ENCODE peak calls at places on chromosome X, in five cellular contexts. F is progenitor cell of endocrine pancreas, T is iris pigment epithelial cell, W is NCI-H1105, S is ACHN. K is an unnamed sample.

GRCh38 chrX:387729-388128 is 1.0 kb upstream of the PPP2R3B start:
- DNase-seq in F (no peak), T (no peak), W (no peak), S (no peak), K (no peak)

GRCh38 chrX:3161686-3162085 is 120.4 kb downstream of the ARSF start:
- DNase-seq in F (no peak), T (peak), W (no peak), S (no peak), K (no peak)

GRCh38 chrX:123993326-123993725 is 31.8 kb downstream of the STAG2 start:
- DNase-seq in F (no peak), T (peak), W (no peak), S (peak), K (no peak)

GRCh38 chrX:69551421-69552009 is 47.4 kb downstream of the NALF2 start:
- DNase-seq in F (no peak), T (no peak), W (no peak), S (no peak), K (no peak)

GRCh38 chrX:69314436-69315348 is 149.4 kb upstream of the PJA1 start:
- DNase-seq in F (no peak), T (no peak), W (no peak), S (no peak), K (no peak)

GRCh38 chrX:46617906-46618305 is 44.3 kb downstream of the CHST7 start:
- DNase-seq in F (no peak), T (no peak), W (no peak), S (no peak), K (no peak)

GRCh38 chrX:80807606-80808159 is 2.0 kb downstream of the BRWD3 start:
- DNase-seq in F (no peak), T (peak), W (no peak), S (no peak), K (no peak)

GRCh38 chrX:70878925-70879324 is 29.6 kb downstream of the TEX11 start:
- DNase-seq in F (no peak), T (no peak), W (no peak), S (no peak), K (no peak)

GRCh38 chrX:40086569-40087335 is 11.0 kb downstream of the BCOR start:
- DNase-seq in F (no peak), T (no peak), W (no peak), S (no peak), K (peak)

GRCh38 chrX:77977518-77977917 is 8.1 kb upstream of the PGAM4 start:
- DNase-seq in F (no peak), T (no peak), W (no peak), S (no peak), K (no peak)

GRCh38 chrX:41960142-41960541 is 36.8 kb upstream of the CASK start:
- DNase-seq in F (no peak), T (no peak), W (no peak), S (no peak), K (no peak)

GRCh38 chrX:16882188-16882587 is 12.0 kb upstream of the RBBP7 start:
- DNase-seq in F (no peak), T (peak), W (no peak), S (peak), K (no peak)

GRCh38 chrX:50147972-50148371 is 52.8 kb downstream of the AKAP4 start:
- DNase-seq in F (no peak), T (no peak), W (no peak), S (no peak), K (no peak)

GRCh38 chrX:129719931-129720520 is 18.8 kb upstream of the XPNPEP2 start:
- DNase-seq in F (no peak), T (no peak), W (no peak), S (no peak), K (no peak)

GRCh38 chrX:71098302-71098701 is 2.7 kb downstream of the FOXO4 start:
- DNase-seq in F (no peak), T (peak), W (no peak), S (peak), K (peak)

GRCh38 chrX:39065051-39065871 is 264.0 kb downstream of the MID1IP1 start:
- DNase-seq in F (no peak), T (no peak), W (peak), S (no peak), K (no peak)

GRCh38 chrX:107355533-107355932 is 93.9 kb upstream of the FRMPD3 start:
- DNase-seq in F (no peak), T (no peak), W (no peak), S (no peak), K (no peak)

GRCh38 chrX:124338733-124339514 is 6.5 kb downstream of the TEX13D start:
- DNase-seq in F (no peak), T (no peak), W (no peak), S (no peak), K (no peak)

GRCh38 chrX:23382572-23382971 is 47.9 kb downstream of the PTCHD1 start:
- DNase-seq in F (no peak), T (no peak), W (no peak), S (no peak), K (no peak)

GRCh38 chrX:106168107-106168506 is at the start of gene PWWP3B:
- DNase-seq in F (no peak), T (peak), W (peak), S (peak), K (peak)

GRCh38 chrX:78314561-78314960 is 12.8 kb downstream of the CYSLTR1 start:
- DNase-seq in F (no peak), T (no peak), W (no peak), S (no peak), K (no peak)

GRCh38 chrX:21438792-21439191 is 64.6 kb downstream of the CNKSR2 start:
- DNase-seq in F (no peak), T (no peak), W (no peak), S (no peak), K (no peak)

GRCh38 chrX:150219374-150220185 is 143.5 kb upstream of the MAMLD1 start:
- DNase-seq in F (no peak), T (no peak), W (no peak), S (peak), K (peak)

GRCh38 chrX:65528705-65529340 is 5.8 kb downstream of the LAS1L start:
- DNase-seq in F (peak), T (peak), W (peak), S (peak), K (peak)

GRCh38 chrX:112545051-112545450 is 134.7 kb downstream of the LHFPL1 start:
- DNase-seq in F (no peak), T (no peak), W (no peak), S (no peak), K (no peak)

GRCh38 chrX:131572372-131573014 is 28.6 kb downstream of the OR13H1 start:
- DNase-seq in F (no peak), T (no peak), W (no peak), S (no peak), K (no peak)

GRCh38 chrX:38887222-38887621 is 86.0 kb downstream of the MID1IP1 start:
- DNase-seq in F (no peak), T (no peak), W (no peak), S (no peak), K (no peak)

K was measured in COLO829.